ENCODE peak calls at places on chromosomes 5 and 9, in five cellular contexts. One of them, this sample, is unnamed.

GRCh38 chr5:97478513-97478912 is 295.5 kb upstream of the RIOK2 start:
- DNase-seq in vagina: no peak
- DNase-seq in breast epithelium: no peak
- DNase-seq in ovary: peak
- DNase-seq in Peyer's patch: no peak
- DNase-seq in this sample: no peak

GRCh38 chr5:142104491-142104890 is 4.1 kb upstream of the NDFIP1 start:
- DNase-seq in vagina: no peak
- DNase-seq in breast epithelium: no peak
- DNase-seq in ovary: no peak
- DNase-seq in Peyer's patch: no peak
- DNase-seq in this sample: no peak

GRCh38 chr5:143480001-143480400 is 76.5 kb upstream of the NR3C1 start:
- DNase-seq in vagina: no peak
- DNase-seq in breast epithelium: no peak
- DNase-seq in ovary: no peak
- DNase-seq in Peyer's patch: no peak
- DNase-seq in this sample: no peak

GRCh38 chr9:70222354-70222753 is 36.4 kb upstream of the SMC5 start:
- DNase-seq in vagina: no peak
- DNase-seq in breast epithelium: no peak
- DNase-seq in ovary: no peak
- DNase-seq in Peyer's patch: no peak
- DNase-seq in this sample: no peak

GRCh38 chr9:6907772-6908381 is 150.1 kb downstream of the KDM4C start:
- DNase-seq in vagina: no peak
- DNase-seq in breast epithelium: no peak
- DNase-seq in ovary: no peak
- DNase-seq in Peyer's patch: no peak
- DNase-seq in this sample: no peak

GRCh38 chr9:27715651-27716050 is 142.4 kb upstream of the C9orf72 start:
- DNase-seq in vagina: no peak
- DNase-seq in breast epithelium: no peak
- DNase-seq in ovary: no peak
- DNase-seq in Peyer's patch: no peak
- DNase-seq in this sample: no peak

GRCh38 chr9:95667789-95668188 is 151.0 kb upstream of the PTCH1 start:
- DNase-seq in vagina: no peak
- DNase-seq in breast epithelium: no peak
- DNase-seq in ovary: no peak
- DNase-seq in Peyer's patch: no peak
- DNase-seq in this sample: no peak

GRCh38 chr9:130039504-130040147 is 3.4 kb downstream of the FNBP1 start:
- DNase-seq in vagina: no peak
- DNase-seq in breast epithelium: no peak
- DNase-seq in ovary: no peak
- DNase-seq in Peyer's patch: no peak
- DNase-seq in this sample: no peak

GRCh38 chr5:50593681-50594080 is 72.8 kb upstream of the PARP8 start:
- DNase-seq in vagina: no peak
- DNase-seq in breast epithelium: no peak
- DNase-seq in ovary: no peak
- DNase-seq in Peyer's patch: no peak
- DNase-seq in this sample: no peak

GRCh38 chr9:93669116-93669957 is 93.0 kb downstream of the PHF2 start:
- DNase-seq in vagina: no peak
- DNase-seq in breast epithelium: peak
- DNase-seq in ovary: peak
- DNase-seq in Peyer's patch: peak
- DNase-seq in this sample: peak

GRCh38 chr5:36944607-36945225 is 68.1 kb downstream of the NIPBL start:
- DNase-seq in vagina: no peak
- DNase-seq in breast epithelium: no peak
- DNase-seq in ovary: no peak
- DNase-seq in Peyer's patch: no peak
- DNase-seq in this sample: no peak

GRCh38 chr9:1100945-1101344 is 50.8 kb downstream of the DMRT2 start:
- DNase-seq in vagina: no peak
- DNase-seq in breast epithelium: no peak
- DNase-seq in ovary: no peak
- DNase-seq in Peyer's patch: no peak
- DNase-seq in this sample: no peak

GRCh38 chr5:79122963-79123362 is 11.4 kb downstream of the BHMT start:
- DNase-seq in vagina: no peak
- DNase-seq in breast epithelium: no peak
- DNase-seq in ovary: no peak
- DNase-seq in Peyer's patch: no peak
- DNase-seq in this sample: no peak

DNA sequence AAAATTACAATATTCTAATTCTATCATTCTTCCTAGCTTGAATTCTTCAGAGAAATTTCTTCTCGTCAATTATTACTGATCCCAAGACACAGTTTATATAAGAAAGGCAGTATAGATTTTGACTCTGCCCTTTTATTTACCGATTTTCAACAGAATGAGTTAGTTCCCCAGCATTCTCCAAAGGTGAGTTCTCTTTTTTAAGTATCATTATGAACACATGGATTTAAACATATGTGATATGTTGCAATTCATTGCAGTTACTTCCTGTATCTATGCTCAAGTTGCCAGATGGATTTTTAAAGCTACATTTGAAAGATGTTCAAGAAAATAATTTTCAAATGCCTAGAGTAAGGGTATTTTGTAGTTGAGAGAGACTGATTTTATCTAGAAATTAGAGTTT is 8.5 kb downstream of the WDR41 start:
- DNase-seq in vagina: no peak
- DNase-seq in breast epithelium: no peak
- DNase-seq in ovary: no peak
- DNase-seq in Peyer's patch: no peak
- DNase-seq in this sample: no peak
- TF ChIP-seq POLR2A in vagina: no peak
- TF ChIP-seq POLR2A in breast epithelium: no peak
- TF ChIP-seq POLR2A in ovary: no peak
- TF ChIP-seq POLR2A in Peyer's patch: no peak
- TF ChIP-seq POLR2A in this sample: no peak

GRCh38 chr5:150411245-150411979 is 1.3 kb downstream of the CD74 start:
- DNase-seq in vagina: no peak
- DNase-seq in breast epithelium: no peak
- DNase-seq in ovary: no peak
- DNase-seq in Peyer's patch: no peak
- DNase-seq in this sample: no peak

GRCh38 chr5:150407097-150407720 is 5.5 kb downstream of the CD74 start:
- DNase-seq in vagina: no peak
- DNase-seq in breast epithelium: no peak
- DNase-seq in ovary: no peak
- DNase-seq in Peyer's patch: no peak
- DNase-seq in this sample: no peak

GRCh38 chr5:150410524-150411244 is 2.0 kb downstream of the CD74 start:
- DNase-seq in vagina: no peak
- DNase-seq in breast epithelium: no peak
- DNase-seq in ovary: peak
- DNase-seq in Peyer's patch: no peak
- DNase-seq in this sample: peak

GRCh38 chr5:150412319-150413175 is at the start of gene CD74:
- DNase-seq in vagina: no peak
- DNase-seq in breast epithelium: peak
- DNase-seq in ovary: peak
- DNase-seq in Peyer's patch: peak
- DNase-seq in this sample: peak

GRCh38 chr5:150409638-150410523 is 2.8 kb downstream of the CD74 start:
- DNase-seq in vagina: no peak
- DNase-seq in breast epithelium: peak
- DNase-seq in ovary: peak
- DNase-seq in Peyer's patch: peak
- DNase-seq in this sample: peak
- TF ChIP-seq POLR2A in vagina: peak
- TF ChIP-seq POLR2A in breast epithelium: no peak
- TF ChIP-seq POLR2A in ovary: no peak
- TF ChIP-seq POLR2A in Peyer's patch: peak
- TF ChIP-seq POLR2A in this sample: no peak

GRCh38 chr5:74640450-74641013 is at the start of gene ENC1:
- DNase-seq in vagina: no peak
- DNase-seq in breast epithelium: peak
- DNase-seq in ovary: peak
- DNase-seq in Peyer's patch: peak
- DNase-seq in this sample: peak

GRCh38 chr5:74636552-74636951 is 4.0 kb downstream of the ENC1 start:
- DNase-seq in vagina: no peak
- DNase-seq in breast epithelium: no peak
- DNase-seq in ovary: no peak
- DNase-seq in Peyer's patch: no peak
- DNase-seq in this sample: no peak

GRCh38 chr5:74641014-74641777 is 668 bp upstream of the ENC1 start:
- DNase-seq in vagina: no peak
- DNase-seq in breast epithelium: peak
- DNase-seq in ovary: peak
- DNase-seq in Peyer's patch: peak
- DNase-seq in this sample: peak

GRCh38 chr5:74639538-74640449 is 734 bp downstream of the ENC1 start:
- DNase-seq in vagina: no peak
- DNase-seq in breast epithelium: peak
- DNase-seq in ovary: peak
- DNase-seq in Peyer's patch: peak
- DNase-seq in this sample: no peak

GRCh38 chr5:74638776-74639537 is 1.6 kb downstream of the ENC1 start:
- DNase-seq in vagina: no peak
- DNase-seq in breast epithelium: no peak
- DNase-seq in ovary: no peak
- DNase-seq in Peyer's patch: no peak
- DNase-seq in this sample: no peak
- TF ChIP-seq POLR2A in vagina: no peak
- TF ChIP-seq POLR2A in breast epithelium: no peak
- TF ChIP-seq POLR2A in ovary: no peak
- TF ChIP-seq POLR2A in Peyer's patch: no peak
- TF ChIP-seq POLR2A in this sample: no peak

DNA sequence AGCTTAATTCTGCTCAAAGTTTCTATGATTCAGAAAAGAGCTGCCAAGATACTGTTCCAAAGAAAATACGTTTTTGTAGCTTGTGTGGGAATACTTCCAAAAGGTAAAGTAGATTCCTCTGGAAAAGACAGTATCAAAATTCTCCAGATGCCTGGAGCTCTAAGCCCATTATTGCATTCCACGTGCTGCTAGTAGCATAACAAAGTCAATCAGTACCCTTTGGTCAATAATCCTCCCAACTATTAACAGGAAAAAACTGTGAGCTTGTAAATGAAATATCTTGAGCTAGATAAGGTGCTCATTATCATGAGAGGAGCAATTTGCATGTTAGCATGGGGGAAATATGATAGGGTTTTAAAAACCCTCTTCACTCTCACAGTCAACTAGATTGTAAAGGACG is 229.5 kb upstream of the TYRP1 start:
- DNase-seq in vagina: no peak
- DNase-seq in breast epithelium: no peak
- DNase-seq in ovary: no peak
- DNase-seq in Peyer's patch: no peak
- DNase-seq in this sample: no peak
- TF ChIP-seq POLR2A in vagina: no peak
- TF ChIP-seq POLR2A in breast epithelium: no peak
- TF ChIP-seq POLR2A in ovary: no peak
- TF ChIP-seq POLR2A in Peyer's patch: no peak
- TF ChIP-seq POLR2A in this sample: no peak

GRCh38 chr5:177023247-177023703 is 779 bp downstream of the ZNF346 start:
- DNase-seq in vagina: no peak
- DNase-seq in breast epithelium: no peak
- DNase-seq in ovary: no peak
- DNase-seq in Peyer's patch: no peak
- DNase-seq in this sample: no peak

GRCh38 chr5:177025139-177025538 is 2.6 kb downstream of the ZNF346 start:
- DNase-seq in vagina: no peak
- DNase-seq in breast epithelium: no peak
- DNase-seq in ovary: no peak
- DNase-seq in Peyer's patch: no peak
- DNase-seq in this sample: no peak

GRCh38 chr5:177020033-177020432 is 2.5 kb upstream of the ZNF346 start:
- DNase-seq in vagina: no peak
- DNase-seq in breast epithelium: no peak
- DNase-seq in ovary: no peak
- DNase-seq in Peyer's patch: no peak
- DNase-seq in this sample: no peak

GRCh38 chr5:177024559-177024958 is 2.1 kb downstream of the ZNF346 start:
- DNase-seq in vagina: no peak
- DNase-seq in breast epithelium: no peak
- DNase-seq in ovary: no peak
- DNase-seq in Peyer's patch: no peak
- DNase-seq in this sample: no peak

DNA sequence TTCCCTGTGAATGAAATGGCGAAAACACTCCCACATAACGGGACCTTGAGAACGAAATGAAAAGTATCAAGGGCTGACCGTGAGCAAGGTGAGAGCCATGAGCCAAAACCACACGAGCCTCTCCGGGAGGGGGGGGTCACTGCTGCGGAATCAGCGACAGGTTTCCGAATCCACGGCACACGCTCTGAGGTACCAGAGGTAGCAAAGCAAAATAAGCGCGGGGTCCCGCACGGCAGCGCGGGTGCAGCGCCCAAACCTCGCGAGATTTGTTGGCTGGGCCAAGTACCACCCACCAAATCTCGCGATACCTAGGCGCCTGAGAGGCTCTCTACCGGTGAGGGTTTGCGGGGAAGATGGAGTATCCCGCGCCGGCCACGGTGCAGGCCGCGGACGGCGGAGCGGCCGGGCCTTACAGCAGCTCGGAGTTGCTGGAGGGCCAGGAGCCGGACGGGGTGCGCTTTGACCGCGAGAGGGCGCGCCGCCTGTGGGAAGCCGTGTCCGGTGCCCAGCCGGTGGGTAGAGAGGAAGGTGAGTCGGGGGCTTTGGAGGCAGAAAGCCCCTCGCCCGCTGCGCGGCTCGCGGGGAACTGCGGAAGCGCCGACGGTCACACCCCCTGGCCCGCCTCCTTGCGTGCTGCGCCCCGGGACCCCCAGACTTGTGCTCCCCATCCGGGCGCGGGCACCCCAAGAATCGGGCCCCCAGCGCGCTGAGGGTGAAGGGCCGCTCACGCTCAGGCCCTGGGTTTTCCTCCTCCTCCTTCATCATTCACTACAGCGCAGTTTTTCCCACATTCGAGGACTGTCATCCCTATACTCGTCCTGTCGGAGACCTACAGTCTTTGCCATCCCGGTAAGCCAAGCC is at the start of gene ZNF346:
- DNase-seq in vagina: no peak
- DNase-seq in breast epithelium: peak
- DNase-seq in ovary: peak
- DNase-seq in Peyer's patch: peak
- DNase-seq in this sample: peak
- TF ChIP-seq POLR2A in vagina: peak
- TF ChIP-seq POLR2A in breast epithelium: no peak
- TF ChIP-seq POLR2A in ovary: peak
- TF ChIP-seq POLR2A in Peyer's patch: peak
- TF ChIP-seq POLR2A in this sample: no peak

GRCh38 chr5:178204205-178205009 is at the start of gene HNRNPAB:
- DNase-seq in vagina: no peak
- DNase-seq in breast epithelium: peak
- DNase-seq in ovary: peak
- DNase-seq in Peyer's patch: peak
- DNase-seq in this sample: peak
- TF ChIP-seq POLR2A in vagina: peak
- TF ChIP-seq POLR2A in breast epithelium: peak
- TF ChIP-seq POLR2A in ovary: peak
- TF ChIP-seq POLR2A in Peyer's patch: peak
- TF ChIP-seq POLR2A in this sample: no peak

This sample was measured in lower leg skin.